ENCODE peak calls at places on chromosomes 2 and 18, in five cellular contexts. One of them, this sample, is unnamed.

GRCh38 chr18:78685250-78685979 is 294.2 kb upstream of the SALL3 start:
- DNase-seq in NCI-H1105 treated with DMSO at 0.1 percent for 48 hours: no peak
- DNase-seq in lower lobe of right lung: no peak
- DNase-seq in HTR-8/SVneo: no peak
- DNase-seq in mesothelial cell of epicardium: no peak
- DNase-seq in this sample: no peak

GRCh38 chr2:219452361-219453317 is 18.0 kb downstream of the SPEG start:
- DNase-seq in NCI-H1105 treated with DMSO at 0.1 percent for 48 hours: no peak
- DNase-seq in lower lobe of right lung: no peak
- DNase-seq in mesothelial cell of epicardium: no peak
- DNase-seq in HTR-8/SVneo: peak; percentile 90
- DNase-seq in this sample: no peak

GRCh38 chr2:227443889-227444568 is 27.9 kb upstream of the AGFG1 start:
- DNase-seq in NCI-H1105 treated with DMSO at 0.1 percent for 48 hours: no peak
- DNase-seq in lower lobe of right lung: no peak
- DNase-seq in HTR-8/SVneo: no peak
- DNase-seq in mesothelial cell of epicardium: no peak
- DNase-seq in this sample: no peak

GRCh38 chr2:116687381-116687780 is 1127.1 kb upstream of the DDX18 start:
- DNase-seq in mesothelial cell of epicardium: no peak
- DNase-seq in NCI-H1105 treated with DMSO at 0.1 percent for 48 hours: no peak
- DNase-seq in HTR-8/SVneo: no peak
- DNase-seq in lower lobe of right lung: no peak
- DNase-seq in this sample: no peak

GRCh38 chr2:136057802-136058140 is 60.2 kb downstream of the CXCR4 start:
- DNase-seq in HTR-8/SVneo: no peak
- DNase-seq in NCI-H1105 treated with DMSO at 0.1 percent for 48 hours: no peak
- DNase-seq in mesothelial cell of epicardium: no peak
- DNase-seq in lower lobe of right lung: no peak
- DNase-seq in this sample: no peak

GRCh38 chr2:179234658-179235240 is 29.9 kb downstream of the SESTD1 start:
- DNase-seq in HTR-8/SVneo: no peak
- DNase-seq in mesothelial cell of epicardium: no peak
- DNase-seq in lower lobe of right lung: no peak
- DNase-seq in NCI-H1105 treated with DMSO at 0.1 percent for 48 hours: no peak
- DNase-seq in this sample: no peak

GRCh38 chr18:76416935-76417334 is 78.1 kb downstream of the ZNF516 start:
- DNase-seq in HTR-8/SVneo: no peak
- DNase-seq in NCI-H1105 treated with DMSO at 0.1 percent for 48 hours: no peak
- DNase-seq in mesothelial cell of epicardium: no peak
- DNase-seq in lower lobe of right lung: no peak
- DNase-seq in this sample: no peak

GRCh38 chr18:36015629-36016028 is 43.1 kb downstream of the RMP24 start:
- DNase-seq in HTR-8/SVneo: no peak
- DNase-seq in mesothelial cell of epicardium: no peak
- DNase-seq in lower lobe of right lung: no peak
- DNase-seq in NCI-H1105 treated with DMSO at 0.1 percent for 48 hours: no peak
- DNase-seq in this sample: no peak

GRCh38 chr2:199933466-199933865 is 21.8 kb downstream of the TYW5 start:
- DNase-seq in HTR-8/SVneo: no peak
- DNase-seq in NCI-H1105 treated with DMSO at 0.1 percent for 48 hours: no peak
- DNase-seq in mesothelial cell of epicardium: no peak
- DNase-seq in lower lobe of right lung: no peak
- DNase-seq in this sample: no peak

GRCh38 chr2:200812122-200813022 is 662 bp downstream of the BZW1 start:
- DNase-seq in mesothelial cell of epicardium: peak; percentile 72
- DNase-seq in lower lobe of right lung: peak; percentile 87
- DNase-seq in HTR-8/SVneo: peak; percentile 56
- DNase-seq in NCI-H1105 treated with DMSO at 0.1 percent for 48 hours: peak; percentile 21
- DNase-seq in this sample: peak; percentile 75

GRCh38 chr2:63587814-63588384 is 378 bp downstream of the WDPCP start:
- DNase-seq in HTR-8/SVneo: no peak
- DNase-seq in lower lobe of right lung: no peak
- DNase-seq in mesothelial cell of epicardium: no peak
- DNase-seq in NCI-H1105 treated with DMSO at 0.1 percent for 48 hours: peak; percentile 8
- DNase-seq in this sample: peak; percentile 42

GRCh38 chr2:207446653-207447052 is 83.1 kb upstream of the CREB1 start:
- DNase-seq in mesothelial cell of epicardium: no peak
- DNase-seq in HTR-8/SVneo: no peak
- DNase-seq in lower lobe of right lung: no peak
- DNase-seq in NCI-H1105 treated with DMSO at 0.1 percent for 48 hours: no peak
- DNase-seq in this sample: no peak

GRCh38 chr2:150729495-150729955 is 242.1 kb upstream of the RND3 start:
- DNase-seq in mesothelial cell of epicardium: no peak
- DNase-seq in NCI-H1105 treated with DMSO at 0.1 percent for 48 hours: no peak
- DNase-seq in lower lobe of right lung: no peak
- DNase-seq in HTR-8/SVneo: no peak
- DNase-seq in this sample: no peak

GRCh38 chr2:39246382-39246980 is 2.7 kb upstream of the CDKL4 start:
- DNase-seq in mesothelial cell of epicardium: no peak
- DNase-seq in lower lobe of right lung: no peak
- DNase-seq in NCI-H1105 treated with DMSO at 0.1 percent for 48 hours: no peak
- DNase-seq in HTR-8/SVneo: no peak
- DNase-seq in this sample: no peak

GRCh38 chr2:224175010-224175409 is 135.9 kb upstream of the SERPINE2 start:
- DNase-seq in mesothelial cell of epicardium: no peak
- DNase-seq in NCI-H1105 treated with DMSO at 0.1 percent for 48 hours: no peak
- DNase-seq in lower lobe of right lung: no peak
- DNase-seq in HTR-8/SVneo: no peak
- DNase-seq in this sample: no peak

GRCh38 chr2:233075966-233076339 is 15.8 kb downstream of the INPP5D start:
- DNase-seq in lower lobe of right lung: no peak
- DNase-seq in mesothelial cell of epicardium: no peak
- DNase-seq in NCI-H1105 treated with DMSO at 0.1 percent for 48 hours: no peak
- DNase-seq in HTR-8/SVneo: no peak
- DNase-seq in this sample: no peak

GRCh38 chr2:149018971-149019370 is 19.5 kb upstream of the LYPD6B start:
- DNase-seq in NCI-H1105 treated with DMSO at 0.1 percent for 48 hours: no peak
- DNase-seq in lower lobe of right lung: no peak
- DNase-seq in HTR-8/SVneo: no peak
- DNase-seq in mesothelial cell of epicardium: no peak
- DNase-seq in this sample: no peak

GRCh38 chr2:65846984-65847383 is 414.6 kb upstream of the SPRED2 start:
- DNase-seq in HTR-8/SVneo: no peak
- DNase-seq in NCI-H1105 treated with DMSO at 0.1 percent for 48 hours: no peak
- DNase-seq in lower lobe of right lung: no peak
- DNase-seq in mesothelial cell of epicardium: no peak
- DNase-seq in this sample: no peak

GRCh38 chr2:177161741-177162440 is 50.7 kb upstream of the HNRNPA3 start:
- DNase-seq in mesothelial cell of epicardium: no peak
- DNase-seq in HTR-8/SVneo: no peak
- DNase-seq in NCI-H1105 treated with DMSO at 0.1 percent for 48 hours: peak; percentile 33
- DNase-seq in lower lobe of right lung: no peak
- DNase-seq in this sample: no peak

GRCh38 chr2:184611221-184612085 is 13.1 kb downstream of the ZNF804A start:
- DNase-seq in lower lobe of right lung: no peak
- DNase-seq in HTR-8/SVneo: no peak
- DNase-seq in mesothelial cell of epicardium: no peak
- DNase-seq in NCI-H1105 treated with DMSO at 0.1 percent for 48 hours: no peak
- DNase-seq in this sample: no peak

GRCh38 chr18:73952296-73952946 is 195.2 kb downstream of the FBXO15 start:
- DNase-seq in mesothelial cell of epicardium: no peak
- DNase-seq in HTR-8/SVneo: no peak
- DNase-seq in NCI-H1105 treated with DMSO at 0.1 percent for 48 hours: no peak
- DNase-seq in lower lobe of right lung: no peak
- DNase-seq in this sample: no peak

GRCh38 chr2:25312958-25313710 is 28.6 kb downstream of the DNMT3A start:
- DNase-seq in mesothelial cell of epicardium: no peak
- DNase-seq in NCI-H1105 treated with DMSO at 0.1 percent for 48 hours: no peak
- DNase-seq in lower lobe of right lung: no peak
- DNase-seq in HTR-8/SVneo: no peak
- DNase-seq in this sample: no peak

GRCh38 chr2:9408641-9409151 is 14.6 kb downstream of the ITGB1BP1 start:
- DNase-seq in NCI-H1105 treated with DMSO at 0.1 percent for 48 hours: no peak
- DNase-seq in lower lobe of right lung: no peak
- DNase-seq in HTR-8/SVneo: no peak
- DNase-seq in mesothelial cell of epicardium: peak; percentile 13
- DNase-seq in this sample: no peak

GRCh38 chr2:58347810-58348209 is 106.7 kb upstream of the FANCL start:
- DNase-seq in lower lobe of right lung: no peak
- DNase-seq in HTR-8/SVneo: no peak
- DNase-seq in NCI-H1105 treated with DMSO at 0.1 percent for 48 hours: no peak
- DNase-seq in mesothelial cell of epicardium: no peak
- DNase-seq in this sample: no peak

GRCh38 chr2:73982140-73982617 is 2.5 kb upstream of the TET3 start:
- DNase-seq in HTR-8/SVneo: no peak
- DNase-seq in mesothelial cell of epicardium: no peak
- DNase-seq in lower lobe of right lung: no peak
- DNase-seq in NCI-H1105 treated with DMSO at 0.1 percent for 48 hours: no peak
- DNase-seq in this sample: no peak

GRCh38 chr2:211033765-211034164 is 477.4 kb downstream of the CPS1 start:
- DNase-seq in lower lobe of right lung: no peak
- DNase-seq in NCI-H1105 treated with DMSO at 0.1 percent for 48 hours: peak; percentile 9
- DNase-seq in mesothelial cell of epicardium: no peak
- DNase-seq in HTR-8/SVneo: peak; percentile 3
- DNase-seq in this sample: no peak

GRCh38 chr2:172373761-172374160 is 53.6 kb upstream of the ITGA6 start:
- DNase-seq in HTR-8/SVneo: no peak
- DNase-seq in NCI-H1105 treated with DMSO at 0.1 percent for 48 hours: no peak
- DNase-seq in mesothelial cell of epicardium: no peak
- DNase-seq in lower lobe of right lung: no peak
- DNase-seq in this sample: no peak

GRCh38 chr2:223267160-223267951 is 215.4 kb downstream of the KCNE4 start:
- DNase-seq in NCI-H1105 treated with DMSO at 0.1 percent for 48 hours: no peak
- DNase-seq in mesothelial cell of epicardium: no peak
- DNase-seq in lower lobe of right lung: no peak
- DNase-seq in HTR-8/SVneo: no peak
- DNase-seq in this sample: no peak

GRCh38 chr18:57466745-57467144 is 31.6 kb downstream of the ONECUT2 start:
- DNase-seq in NCI-H1105 treated with DMSO at 0.1 percent for 48 hours: no peak
- DNase-seq in lower lobe of right lung: no peak
- DNase-seq in HTR-8/SVneo: no peak
- DNase-seq in mesothelial cell of epicardium: no peak
- DNase-seq in this sample: no peak

GRCh38 chr2:17757321-17757720 is 3.4 kb downstream of the GEN1 start:
- DNase-seq in NCI-H1105 treated with DMSO at 0.1 percent for 48 hours: no peak
- DNase-seq in HTR-8/SVneo: no peak
- DNase-seq in mesothelial cell of epicardium: no peak
- DNase-seq in lower lobe of right lung: no peak
- DNase-seq in this sample: no peak

GRCh38 chr18:72830109-72830508 is 37.7 kb downstream of the NETO1 start:
- DNase-seq in lower lobe of right lung: no peak
- DNase-seq in mesothelial cell of epicardium: peak; percentile 68
- DNase-seq in NCI-H1105 treated with DMSO at 0.1 percent for 48 hours: peak; percentile 41
- DNase-seq in HTR-8/SVneo: no peak
- DNase-seq in this sample: no peak

GRCh38 chr2:31271851-31272267 is 37.9 kb downstream of the EHD3 start:
- DNase-seq in lower lobe of right lung: no peak
- DNase-seq in HTR-8/SVneo: no peak
- DNase-seq in mesothelial cell of epicardium: no peak
- DNase-seq in NCI-H1105 treated with DMSO at 0.1 percent for 48 hours: no peak
- DNase-seq in this sample: no peak

GRCh38 chr2:226115102-226115831 is 684.4 kb downstream of the IRS1 start:
- DNase-seq in lower lobe of right lung: no peak
- DNase-seq in NCI-H1105 treated with DMSO at 0.1 percent for 48 hours: no peak
- DNase-seq in mesothelial cell of epicardium: no peak
- DNase-seq in HTR-8/SVneo: peak; percentile 57
- DNase-seq in this sample: no peak

GRCh38 chr2:128252501-128252900 is 66.2 kb downstream of the HS6ST1 start:
- DNase-seq in HTR-8/SVneo: no peak
- DNase-seq in lower lobe of right lung: no peak
- DNase-seq in NCI-H1105 treated with DMSO at 0.1 percent for 48 hours: no peak
- DNase-seq in mesothelial cell of epicardium: no peak
- DNase-seq in this sample: no peak

GRCh38 chr2:191272064-191272463 is 26.9 kb downstream of the MYO1B start:
- DNase-seq in NCI-H1105 treated with DMSO at 0.1 percent for 48 hours: no peak
- DNase-seq in lower lobe of right lung: no peak
- DNase-seq in HTR-8/SVneo: no peak
- DNase-seq in mesothelial cell of epicardium: no peak
- DNase-seq in this sample: no peak

GRCh38 chr2:238727585-238728321 is 120.1 kb upstream of the TWIST2 start:
- DNase-seq in HTR-8/SVneo: no peak
- DNase-seq in lower lobe of right lung: no peak
- DNase-seq in mesothelial cell of epicardium: no peak
- DNase-seq in NCI-H1105 treated with DMSO at 0.1 percent for 48 hours: no peak
- DNase-seq in this sample: no peak

GRCh38 chr18:36130039-36130831 is 536 bp downstream of the ELP2 start:
- DNase-seq in NCI-H1105 treated with DMSO at 0.1 percent for 48 hours: no peak
- DNase-seq in mesothelial cell of epicardium: peak; percentile 40
- DNase-seq in HTR-8/SVneo: no peak
- DNase-seq in lower lobe of right lung: no peak
- DNase-seq in this sample: no peak